ENCODE peak calls at places on chromosomes 4 and X, in four cellular contexts. X, R, J and D are unnamed samples.

GRCh38 chrX:43605351-43605750 is 50.7 kb upstream of the MAOA start:
- DNase-seq in R (no peak), J (no peak), X (no peak), D (no peak)

GRCh38 chrX:108159028-108159670 is 67.6 kb downstream of the ATG4A start:
- DNase-seq in R (no peak), X (no peak), J (no peak), D (no peak)

GRCh38 chr4:37958932-37959331 is 1.3 kb upstream of the PTTG2 start:
- DNase-seq in R (no peak), X (no peak), J (no peak), D (no peak)

GRCh38 chrX:53714580-53715335 is 28.2 kb upstream of the HUWE1 start:
- DNase-seq in R (no peak), J (no peak), X (peak), D (no peak)

GRCh38 chrX:72201836-72202536 is 20.4 kb downstream of the PIN4 start:
- DNase-seq in R (no peak), X (no peak), J (no peak), D (no peak)

GRCh38 chr4:53714377-53715140 is 123.3 kb upstream of the LNX1 start:
- DNase-seq in J (no peak), X (no peak), R (no peak), D (no peak)

GRCh38 chrX:41238543-41238942 is 95.4 kb upstream of the DDX3X start:
- DNase-seq in J (no peak), X (peak), R (no peak), D (no peak)

GRCh38 chrX:148599404-148599803 is 99.0 kb downstream of the AFF2 start:
- DNase-seq in R (no peak), J (no peak), X (no peak), D (no peak)

GRCh38 chrX:40962793-40963407 is 122.3 kb upstream of the USP9X start:
- DNase-seq in R (no peak), J (no peak), X (no peak), D (no peak)

GRCh38 chr4:95084584-95084983 is 326.8 kb downstream of the BMPR1B start:
- DNase-seq in X (no peak), J (no peak), R (no peak), D (no peak)

GRCh38 chr4:98627883-98628282 is 30.5 kb downstream of the TSPAN5 start:
- DNase-seq in X (no peak), J (no peak), R (no peak), D (no peak)

GRCh38 chr4:133130171-133130570 is 18.9 kb upstream of the PCDH10 start:
- DNase-seq in X (peak), J (no peak), R (no peak), D (no peak)

GRCh38 chr4:4860381-4860802 is 927 bp downstream of the MSX1 start:
- DNase-seq in X (peak), J (no peak), R (no peak), D (no peak)

GRCh38 chr4:2352171-2352570 is 66.3 kb downstream of the ZFYVE28 start:
- DNase-seq in X (peak), R (no peak), J (no peak), D (peak)

GRCh38 chr4:11904991-11905760 is 476.5 kb upstream of the HS3ST1 start:
- DNase-seq in X (no peak), R (no peak), J (no peak), D (no peak)

GRCh38 chr4:89152972-89153371 is 41.6 kb downstream of the TIGD2 start:
- DNase-seq in J (peak), R (peak), X (no peak), D (no peak)

GRCh38 chr4:109730294-109731051 is 603 bp upstream of the PLA2G12A start:
- DNase-seq in X (peak), R (no peak), J (peak), D (peak)

GRCh38 chr4:26144526-26145167 is 176.2 kb upstream of the RBPJ start:
- DNase-seq in X (no peak), R (no peak), J (no peak), D (no peak)

GRCh38 chr4:108502366-108502765 is 118.0 kb upstream of the RPL34 start:
- DNase-seq in X (no peak), R (no peak), J (peak), D (no peak)

GRCh38 chr4:26308573-26308972 is 12.2 kb upstream of the RBPJ start:
- DNase-seq in R (no peak), X (no peak), J (no peak), D (no peak)

GRCh38 chr4:85402371-85402770 is 72.6 kb upstream of the ARHGAP24 start:
- DNase-seq in J (no peak), X (no peak), R (no peak), D (no peak)

GRCh38 chr4:186781032-186781917 is 57.6 kb upstream of the FAT1 start:
- DNase-seq in X (peak), J (no peak), R (no peak), D (no peak)

GRCh38 chr4:103450693-103451092 is 252.6 kb upstream of the CENPE start:
- DNase-seq in J (no peak), X (no peak), R (no peak), D (no peak)

GRCh38 chr4:55762815-55763214 is 56.8 kb upstream of the EXOC1L start:
- DNase-seq in X (no peak), R (peak), J (no peak), D (no peak)

GRCh38 chrX:129983575-129984131 is 1.2 kb downstream of the BCORL1 start:
- DNase-seq in R (no peak), X (no peak), J (peak), D (no peak)

GRCh38 chr4:74481891-74482609 is 37.1 kb downstream of the AREG start:
- DNase-seq in X (no peak), R (no peak), J (no peak), D (no peak)

GRCh38 chr4:114890773-114891172 is 222.6 kb downstream of the NDST4 start:
- DNase-seq in J (no peak), X (no peak), R (no peak), D (no peak)

GRCh38 chr4:56958111-56958517 is 19.3 kb downstream of the NOA1 start:
- DNase-seq in R (no peak), X (no peak), J (peak), D (peak)

GRCh38 chr4:7904942-7905341 is 34.7 kb downstream of the AFAP1 start:
- DNase-seq in J (no peak), X (no peak), R (no peak), D (no peak)

GRCh38 chr4:70892086-70892769 is 9.9 kb upstream of the MOB1B start:
- DNase-seq in R (no peak), X (no peak), J (no peak), D (peak)

GRCh38 chr4:188930822-188931221 is 791.6 kb downstream of the TRIML1 start:
- DNase-seq in J (no peak), X (no peak), R (no peak), D (no peak)

GRCh38 chr4:10168151-10168550 is 51.6 kb upstream of the WDR1 start:
- DNase-seq in J (no peak), X (peak), R (no peak), D (no peak)

GRCh38 chrX:140918398-140919043 is 83.9 kb upstream of the SPANXB1 start:
- DNase-seq in R (peak), J (peak), X (peak), D (no peak)

GRCh38 chr4:52266537-52267137 is 215.5 kb downstream of the SPATA18 start:
- DNase-seq in X (no peak), R (no peak), J (no peak), D (peak)